ENCODE peak calls at places on chromosome 2, in four cellular contexts. F is HCT116, W is neural progenitor cell, O is mucosa of descending colon. L is an unnamed sample.

GRCh38 chr2:23330214-23330613 is 54.8 kb upstream of the KLHL29 start:
- DNase-seq in F (no peak), W (peak; percentile 85), O (peak; percentile 12), L (no peak)

GRCh38 chr2:49033394-49033793 is 120.9 kb downstream of the FSHR start:
- DNase-seq in F (no peak), W (no peak), O (no peak), L (no peak)

GRCh38 chr2:83951378-83951947 is 507.6 kb downstream of the SUCLG1 start:
- DNase-seq in F (no peak), W (no peak), O (no peak), L (no peak)

GRCh38 chr2:149799296-149799695 is 211.7 kb upstream of the MMADHC start:
- DNase-seq in F (peak; percentile 2), W (peak; percentile 38), O (peak; percentile 3), L (peak; percentile 6)

GRCh38 chr2:224930990-224931389 is 111.3 kb downstream of the DOCK10 start:
- DNase-seq in F (no peak), W (no peak), O (no peak), L (no peak)

GRCh38 chr2:173397539-173397938 is 42.9 kb downstream of the CDCA7 start:
- DNase-seq in F (peak; percentile 15), W (no peak), O (no peak), L (no peak)

GRCh38 chr2:120565929-120566328 is 169.7 kb upstream of the GLI2 start:
- DNase-seq in F (no peak), W (no peak), O (no peak), L (no peak)

GRCh38 chr2:53568463-53568862 is 199.1 kb upstream of the CHAC2 start:
- DNase-seq in F (no peak), W (no peak), O (no peak), L (no peak)

GRCh38 chr2:193836424-193836823 is 1641.7 kb upstream of the TMEFF2 start:
- DNase-seq in F (no peak), W (no peak), O (no peak), L (no peak)

GRCh38 chr2:182897137-182897536 is 30.7 kb upstream of the FRZB start:
- DNase-seq in F (no peak), W (no peak), O (no peak), L (no peak)

GRCh38 chr2:203675086-203675485 is 31.4 kb upstream of the CD28 start:
- DNase-seq in F (no peak), W (no peak), O (no peak), L (no peak)

GRCh38 chr2:102049756-102050443 is 58.1 kb downstream of the IL1R2 start:
- DNase-seq in F (no peak), W (no peak), O (peak; percentile 51), L (no peak)

DNA sequence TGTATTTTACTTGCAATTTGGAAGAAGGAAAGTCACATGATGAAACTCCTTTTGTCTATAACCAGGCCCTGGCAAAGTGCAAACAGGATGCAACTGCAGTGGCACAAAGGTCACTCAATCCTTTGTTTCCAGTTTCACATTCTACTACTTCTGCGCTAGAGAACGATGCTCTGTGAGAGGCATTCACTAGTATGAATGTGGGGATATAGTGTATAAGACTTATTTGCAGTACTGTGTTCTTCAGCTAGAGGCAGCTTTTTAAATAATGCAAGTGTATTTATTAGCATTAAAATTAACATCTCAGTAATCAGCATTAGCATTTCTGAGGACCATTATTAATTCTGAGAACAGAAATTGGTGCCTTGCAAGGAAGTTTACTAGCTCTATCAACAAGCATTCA is 68.9 kb downstream of the PRPF40A start:
- DNase-seq in F (no peak), W (peak; percentile 15), O (peak; percentile 29), L (no peak)
- TF ChIP-seq CTCF in F (peak; percentile 38), W (peak; percentile 25), O (no peak), L (no peak)

GRCh38 chr2:57497489-57498096 is 549.0 kb upstream of the VRK2 start:
- DNase-seq in F (peak; percentile 41), W (peak; percentile 74), O (peak; percentile 58), L (peak; percentile 64)
- TF ChIP-seq CTCF in F (peak; percentile 88), W (peak; percentile 88), O (peak; percentile 35), L (peak; percentile 59)

DNA sequence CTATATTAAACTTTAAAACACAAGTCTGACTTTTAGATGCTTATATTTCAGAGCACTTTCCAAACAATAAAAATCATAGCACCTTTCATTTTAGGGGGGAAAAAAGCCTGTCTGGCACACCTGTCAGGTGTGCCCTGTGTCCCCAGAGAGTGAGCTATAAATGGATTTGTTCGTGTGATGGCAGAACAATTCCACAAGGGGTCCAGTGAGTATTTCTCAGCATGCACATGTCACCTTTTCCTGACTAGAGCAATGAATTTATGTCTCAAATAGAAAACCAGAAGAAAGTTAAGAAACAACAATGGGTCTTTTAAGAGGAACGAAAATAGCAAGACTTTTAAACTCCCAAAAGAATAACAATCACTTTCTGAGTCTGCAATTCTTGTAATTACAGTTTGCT is 55.9 kb downstream of the ACVR1C start:
- DNase-seq in F (peak; percentile 13), W (no peak), O (no peak), L (peak; percentile 20)
- TF ChIP-seq CTCF in F (peak; percentile 60), W (peak; percentile 47), O (no peak), L (peak; percentile 50)

GRCh38 chr2:719191-719590 is 42.0 kb upstream of the TMEM18 start:
- DNase-seq in F (no peak), W (no peak), O (no peak), L (no peak)
- TF ChIP-seq CTCF in F (no peak), W (no peak), O (no peak), L (no peak)

DNA sequence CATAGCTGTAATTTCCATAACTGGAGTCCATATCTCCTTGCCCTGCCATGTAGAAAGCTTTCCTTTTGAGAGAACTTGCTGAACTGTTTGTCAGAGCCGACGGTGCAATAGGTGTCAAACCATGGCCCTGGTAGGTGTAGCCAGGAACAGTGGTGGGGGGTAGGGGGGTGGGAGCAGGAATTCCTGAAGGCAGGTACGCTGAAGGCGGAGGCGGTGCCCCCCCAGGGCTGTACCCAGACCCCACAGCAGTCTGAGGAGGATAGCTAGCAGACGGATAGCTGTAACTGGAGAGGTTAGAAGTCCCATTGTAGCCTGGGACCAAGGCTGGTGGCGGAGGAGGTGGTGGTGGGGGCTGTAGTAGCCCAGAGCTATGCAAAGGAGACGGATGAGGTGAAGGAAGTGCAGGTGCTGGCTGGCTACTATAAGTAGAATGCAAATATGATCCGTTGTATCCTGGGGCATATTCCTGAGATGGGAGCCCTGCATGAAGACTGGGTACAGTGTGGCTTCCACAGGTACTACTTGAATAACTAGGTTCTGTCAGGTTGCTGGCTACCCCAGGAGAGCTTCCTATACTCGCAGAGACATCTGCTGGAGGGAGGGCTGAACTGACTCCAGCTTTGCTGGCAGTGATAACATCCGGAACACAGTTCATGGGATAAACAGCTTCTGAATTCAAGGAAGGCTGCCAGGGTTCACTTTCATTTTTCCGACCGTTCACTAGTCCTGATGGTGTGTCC is 124.8 kb downstream of the FIGN start:
- DNase-seq in F (peak; percentile 6), W (peak; percentile 16), O (peak; percentile 4), L (peak; percentile 43)
- TF ChIP-seq CTCF in F (peak; percentile 47), W (peak; percentile 21), O (no peak), L (no peak)

GRCh38 chr2:125721072-125721721 is 934.8 kb upstream of the GYPC start:
- DNase-seq in F (no peak), W (no peak), O (peak; percentile 18), L (no peak)
- TF ChIP-seq CTCF in F (no peak), W (no peak), O (no peak), L (no peak)

DNA sequence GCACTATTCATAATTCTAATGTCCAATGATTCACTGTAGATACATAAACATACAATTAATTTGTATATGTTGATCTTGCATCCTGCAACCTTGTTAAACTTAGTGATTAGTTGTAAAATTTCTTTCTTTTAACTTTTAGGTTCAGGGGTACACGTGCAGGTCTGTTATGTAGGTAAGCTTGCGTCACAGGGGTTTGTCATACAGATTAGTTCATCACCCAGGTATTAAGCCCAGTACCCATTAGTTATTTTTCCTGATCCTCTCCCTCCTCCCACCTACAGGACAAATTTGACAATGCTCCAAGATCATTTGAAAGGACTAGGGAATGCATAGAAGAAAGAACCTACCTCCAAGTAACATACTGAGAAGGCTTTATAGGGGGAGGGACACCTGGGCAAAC is 290.1 kb downstream of the SRBD1 start:
- DNase-seq in F (no peak), W (no peak), O (no peak), L (no peak)
- TF ChIP-seq CTCF in F (no peak), W (no peak), O (no peak), L (no peak)

GRCh38 chr2:80288576-80288975 is 16.0 kb downstream of the LRRTM1 start:
- DNase-seq in F (no peak), W (peak; percentile 26), O (peak; percentile 7), L (no peak)
- TF ChIP-seq CTCF in F (no peak), W (peak; percentile 43), O (no peak), L (no peak)

L was measured in Calu3.